ENCODE peak calls at places on chromosomes 13 and 19, in five cellular contexts. K is breast epithelium, B is HCT116, R is GM12891, S is stomach. F is an unnamed sample.

GRCh38 chr19:14031719-14032480 is at the start of gene IL27RA:
- DNase-seq in K (peak), B (no peak), R (peak), S (peak), F (no peak)

GRCh38 chr13:98222081-98222554 is 45.0 kb upstream of the RNF113B start:
- DNase-seq in K (no peak), B (no peak), R (no peak), S (peak), F (no peak)

GRCh38 chr19:40717880-40718773 is 1.2 kb downstream of the ITPKC start:
- DNase-seq in K (peak), B (no peak), R (no peak), S (no peak), F (no peak)

GRCh38 chr19:58386576-58387337 is at the start of gene RPS5:
- DNase-seq in K (peak), B (peak), R (peak), S (peak), F (no peak)

GRCh38 chr13:72788831-72789230 is 6.9 kb downstream of the PIBF1 start:
- DNase-seq in K (no peak), B (no peak), R (no peak), S (no peak), F (no peak)

GRCh38 chr13:37869506-37869755 is 141 bp downstream of the TRPC4 start:
- DNase-seq in K (no peak), B (no peak), R (no peak), S (no peak), F (no peak)

GRCh38 chr19:15014579-15014978 is 34.7 kb upstream of the CASP14 start:
- DNase-seq in K (no peak), B (no peak), R (no peak), S (no peak), F (no peak)

GRCh38 chr13:113064534-113065405 is 40.8 kb upstream of the F7 start:
- DNase-seq in K (no peak), B (peak), R (no peak), S (no peak), F (no peak)

GRCh38 chr19:39403331-39404312 is 3.0 kb upstream of the ZFP36 start:
- DNase-seq in K (peak), B (peak), R (peak), S (peak), F (no peak)

GRCh38 chr19:33441277-33441699 is 67.8 kb downstream of the CEBPG start:
- DNase-seq in K (no peak), B (no peak), R (no peak), S (no peak), F (no peak)

GRCh38 chr13:24943136-24943535 is 152.8 kb upstream of the PABPC3 start:
- DNase-seq in K (no peak), B (no peak), R (no peak), S (no peak), F (no peak)

GRCh38 chr19:48878219-48879024 is 6.2 kb downstream of the PPP1R15A start:
- DNase-seq in K (no peak), B (no peak), R (no peak), S (peak), F (no peak)

GRCh38 chr19:48966541-48967345 is 1.6 kb downstream of the FTL start:
- DNase-seq in K (no peak), B (no peak), R (no peak), S (no peak), F (no peak)

GRCh38 chr19:10707440-10707839 is 6.2 kb downstream of the QTRT1 start:
- DNase-seq in K (no peak), B (no peak), R (no peak), S (no peak), F (no peak)

GRCh38 chr19:8208119-8208709 is 956 bp upstream of the CERS4 start:
- DNase-seq in K (peak), B (no peak), R (no peak), S (peak), F (no peak)

GRCh38 chr13:67554746-67555452 is 324.8 kb upstream of the PCDH9 start:
- DNase-seq in K (no peak), B (no peak), R (no peak), S (no peak), F (no peak)

GRCh38 chr13:62829476-62829875 is 1413.8 kb upstream of the PCDH20 start:
- DNase-seq in K (no peak), B (no peak), R (no peak), S (no peak), F (no peak)

GRCh38 chr19:53333071-53333465 is 481 bp upstream of the ZNF845 start:
- DNase-seq in K (peak), B (no peak), R (no peak), S (peak), F (no peak)

GRCh38 chr13:114203536-114203935 is 24.5 kb downstream of the CFAP97D2 start:
- DNase-seq in K (no peak), B (no peak), R (no peak), S (no peak), F (peak)

GRCh38 chr13:41596190-41596589 is 138.8 kb downstream of the RGCC start:
- DNase-seq in K (no peak), B (no peak), R (no peak), S (no peak), F (no peak)

GRCh38 chr13:40024578-40024952 is 369.1 kb downstream of the COG6 start:
- DNase-seq in K (no peak), B (no peak), R (no peak), S (no peak), F (no peak)

GRCh38 chr13:101728021-101728420 is 275.5 kb downstream of the ITGBL1 start:
- DNase-seq in K (no peak), B (no peak), R (no peak), S (no peak), F (no peak)

GRCh38 chr13:108615241-108615640 is 14.2 kb upstream of the MYO16 start:
- DNase-seq in K (no peak), B (no peak), R (no peak), S (no peak), F (no peak)

GRCh38 chr19:42547927-42548326 is 19.6 kb upstream of the CEACAM1 start:
- DNase-seq in K (no peak), B (no peak), R (no peak), S (no peak), F (no peak)

GRCh38 chr19:30498707-30499106 is 126.5 kb downstream of the ZNF536 start:
- DNase-seq in K (no peak), B (no peak), R (no peak), S (no peak), F (no peak)

GRCh38 chr19:20660473-20660872 is 898 bp downstream of the ZNF626 start:
- DNase-seq in K (no peak), B (no peak), R (no peak), S (no peak), F (no peak)

GRCh38 chr13:21435710-21436151 is 23.4 kb downstream of the ZDHHC20 start:
- DNase-seq in K (no peak), B (peak), R (peak), S (peak), F (no peak)

GRCh38 chr19:7901337-7901736 is 2.3 kb upstream of the MAP2K7 start:
- DNase-seq in K (no peak), B (no peak), R (no peak), S (no peak), F (no peak)

DNA sequence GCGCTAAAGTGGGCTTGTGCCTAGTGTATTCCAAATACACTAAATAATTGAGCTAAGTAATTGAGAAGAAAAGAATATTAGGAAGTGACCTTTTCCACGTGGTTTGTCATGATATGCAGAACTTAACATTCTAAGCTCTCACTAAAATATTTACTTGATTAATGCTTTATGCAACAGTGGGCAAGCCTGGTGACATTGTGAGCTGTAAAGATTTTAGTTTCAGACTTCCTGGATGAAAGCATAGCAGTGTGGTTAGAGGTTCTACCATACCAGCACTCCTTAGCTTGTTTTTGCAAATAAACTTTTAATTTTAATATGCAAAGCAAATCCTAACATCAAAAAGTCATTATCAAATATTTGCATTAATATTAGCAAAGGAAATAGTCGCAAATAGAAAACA is 1065.1 kb upstream of the SPRY2 start:
- DNase-seq in K (no peak), B (no peak), R (no peak), S (no peak), F (no peak)
- TF ChIP-seq POLR2AphosphoS5 in K (no peak), B (no peak), R (no peak), S (no peak), F (no peak)

DNA sequence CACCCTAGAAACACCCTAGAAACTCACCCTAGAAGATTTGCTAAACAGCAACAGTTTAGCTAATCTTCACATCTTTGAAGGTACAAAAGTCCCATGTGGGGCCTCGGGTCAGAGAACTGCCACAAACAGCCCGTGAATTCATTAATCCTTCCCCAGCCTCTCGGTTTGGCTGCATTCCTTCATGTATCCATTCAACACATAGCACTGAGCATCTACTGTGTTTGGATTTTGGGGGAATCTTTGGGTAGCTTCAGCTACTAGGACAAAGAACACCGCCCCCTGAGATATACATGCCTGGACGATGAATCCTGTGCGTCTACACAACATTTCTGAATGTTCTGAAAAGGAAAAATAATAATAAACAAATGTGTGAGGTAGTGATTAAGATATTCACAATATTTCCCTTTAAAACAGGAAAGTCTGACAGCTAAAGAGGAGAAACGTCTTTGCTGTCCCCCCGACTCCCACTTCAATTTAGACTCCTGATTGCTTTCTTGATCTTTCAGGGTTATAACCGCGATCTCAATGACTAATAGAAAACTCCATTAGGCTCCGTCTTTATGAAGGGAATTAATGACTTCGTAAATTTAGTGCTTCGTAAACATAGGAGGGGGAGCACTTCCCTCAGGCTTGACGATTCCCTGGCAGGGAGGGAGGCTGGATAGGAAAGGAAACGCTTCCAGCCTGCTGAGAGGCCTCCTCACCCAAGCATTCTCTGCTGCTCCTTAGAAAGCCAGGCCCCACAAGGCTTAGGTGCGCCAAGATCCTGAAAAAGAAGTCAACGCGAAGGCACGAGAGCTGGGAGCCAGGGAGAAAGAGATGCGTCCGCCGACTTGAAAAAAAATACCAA is 63.7 kb downstream of the ALOX5AP start:
- DNase-seq in K (no peak), B (no peak), R (no peak), S (no peak), F (no peak)
- TF ChIP-seq POLR2AphosphoS5 in K (no peak), B (no peak), R (no peak), S (no peak), F (no peak)

DNA sequence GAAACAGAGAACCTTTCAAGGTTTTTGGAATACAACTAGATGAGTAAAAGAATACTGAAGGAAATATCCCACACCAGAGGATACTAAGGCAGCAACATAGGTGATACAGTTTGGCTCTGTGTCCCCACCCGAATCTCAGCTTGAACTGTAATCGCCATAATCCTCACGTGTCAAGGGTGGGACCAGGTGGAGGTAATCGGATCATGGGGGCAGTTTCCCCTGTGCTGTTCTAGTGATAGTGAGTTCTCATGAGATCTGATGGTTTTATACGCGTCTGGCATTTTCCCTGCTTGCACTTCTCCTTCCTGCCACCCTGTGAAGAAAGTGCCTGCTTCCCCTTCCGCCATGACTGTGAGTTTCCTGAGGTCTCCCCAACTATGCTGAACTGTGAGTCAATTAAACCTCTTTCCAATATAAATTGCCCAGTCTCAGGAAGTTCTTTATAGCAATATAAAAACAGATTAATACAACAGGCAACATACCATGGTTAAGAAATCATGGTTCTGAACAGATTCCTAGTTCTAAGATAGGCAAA is 97.0 kb downstream of the ABCC4 start:
- DNase-seq in K (no peak), B (no peak), R (no peak), S (no peak), F (no peak)
- TF ChIP-seq POLR2AphosphoS5 in K (no peak), B (no peak), R (no peak), S (no peak), F (no peak)

DNA sequence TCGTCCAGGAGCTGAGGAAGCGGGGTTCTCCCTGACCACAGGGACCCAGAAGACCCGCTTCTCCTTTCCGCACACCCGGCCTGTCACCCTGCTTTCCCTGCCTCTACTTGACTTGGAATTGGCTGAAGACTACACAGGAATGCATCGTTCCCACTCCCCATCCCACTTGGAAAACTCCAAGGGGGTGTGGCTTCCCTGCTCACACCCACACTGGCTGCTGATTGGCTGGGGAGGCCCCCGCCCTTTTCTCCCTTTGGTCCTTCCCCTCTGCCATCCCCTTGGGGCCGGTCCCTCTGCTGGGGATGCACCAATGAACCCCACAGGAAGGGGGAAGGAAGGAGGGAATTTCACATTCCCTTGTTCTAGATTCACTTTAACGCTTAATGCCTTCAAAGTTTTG is 18.9 kb downstream of the VASP start:
- DNase-seq in K (peak), B (no peak), R (no peak), S (peak), F (no peak)
- TF ChIP-seq POLR2AphosphoS5 in K (no peak), B (no peak), R (no peak), S (peak), F (peak)

GRCh38 chr19:3369337-3370213 is 3.2 kb downstream of the NFIC start:
- DNase-seq in K (no peak), B (no peak), R (no peak), S (peak), F (no peak)
- TF ChIP-seq POLR2AphosphoS5 in K (peak), B (no peak), R (no peak), S (peak), F (peak)

GRCh38 chr19:1840541-1841115 is 7.7 kb downstream of the REXO1 start:
- DNase-seq in K (no peak), B (no peak), R (no peak), S (no peak), F (no peak)
- TF ChIP-seq POLR2AphosphoS5 in K (no peak), B (no peak), R (no peak), S (no peak), F (no peak)

GRCh38 chr13:76009491-76009890 is 373.4 kb downstream of the LMO7 start:
- DNase-seq in K (no peak), B (no peak), R (no peak), S (no peak), F (no peak)
- TF ChIP-seq POLR2AphosphoS5 in K (no peak), B (no peak), R (no peak), S (no peak), F (no peak)